ENCODE peak calls at places on chromosomes 3 and 15, in seven cellular contexts. L is IMR-90, M is H9, R is H1, P is mesendoderm, K is mesenchymal stem cell, U is trophoblast cell. C is an unnamed sample.

GRCh38 chr3:113084777-113085176 is 94.0 kb downstream of the GTPBP8 start:
- DNase-seq in L (peak; percentile 88), M (no peak), R (no peak), P (no peak), K (peak; percentile 61), U (no peak), C (no peak)

GRCh38 chr15:39624806-39625205 is 43.9 kb downstream of the THBS1 start:
- DNase-seq in L (peak; percentile 93), M (no peak), R (no peak), P (no peak), K (peak; percentile 94), U (peak; percentile 8), C (no peak)

GRCh38 chr15:67108122-67108871 is 42.9 kb downstream of the SMAD3 start:
- DNase-seq in L (no peak), M (no peak), R (no peak), P (no peak), K (peak; percentile 80), U (no peak), C (no peak)

GRCh38 chr15:32838820-32839219 is 121.0 kb downstream of the GREM1 start:
- DNase-seq in L (peak; percentile 97), M (no peak), R (no peak), P (no peak), K (peak; percentile 94), U (no peak), C (no peak)

GRCh38 chr3:58358092-58358491 is 25.4 kb downstream of the PXK start:
- DNase-seq in L (no peak), M (no peak), R (no peak), P (no peak), K (no peak), U (no peak), C (no peak)

GRCh38 chr3:155129396-155129795 is 49.3 kb downstream of the MME start:
- DNase-seq in L (no peak), M (no peak), R (no peak), P (peak; percentile 38), K (no peak), U (peak; percentile 6), C (no peak)

GRCh38 chr3:114877378-114878118 is 269.5 kb downstream of the ZBTB20 start:
- DNase-seq in L (peak; percentile 48), M (no peak), R (no peak), P (no peak), K (no peak), U (no peak), C (no peak)

GRCh38 chr3:7546219-7546618 is 685.3 kb downstream of the GRM7 start:
- DNase-seq in L (no peak), M (no peak), R (no peak), P (no peak), K (peak; percentile 26), U (peak; percentile 14), C (no peak)

GRCh38 chr15:29071193-29071906 is 185.6 kb downstream of the APBA2 start:
- DNase-seq in L (no peak), M (no peak), R (no peak), P (peak; percentile 29), K (no peak), U (no peak), C (peak; percentile 9)

GRCh38 chr3:9912294-9912935 is 4.5 kb upstream of the IL17RC start:
- DNase-seq in L (peak; percentile 82), M (no peak), R (no peak), P (no peak), K (peak; percentile 70), U (no peak), C (no peak)

GRCh38 chr3:112736386-112736785 is 95.4 kb upstream of the CCDC80 start:
- DNase-seq in L (peak; percentile 20), M (no peak), R (no peak), P (no peak), K (no peak), U (no peak), C (no peak)

GRCh38 chr3:188526057-188526456 is 372.1 kb downstream of the LPP start:
- DNase-seq in L (peak; percentile 14), M (no peak), R (no peak), P (no peak), K (peak; percentile 28), U (peak; percentile 8), C (no peak)

GRCh38 chr3:59247402-59247841 is 197.6 kb upstream of the CFAP20DC start:
- DNase-seq in L (peak; percentile 52), M (no peak), R (no peak), P (peak; percentile 27), K (peak; percentile 44), U (peak; percentile 98), C (no peak)

GRCh38 chr3:63580151-63580550 is 72.3 kb upstream of the SNTN start:
- DNase-seq in L (no peak), M (no peak), R (no peak), P (no peak), K (no peak), U (peak; percentile 40), C (no peak)

GRCh38 chr3:122690096-122690495 is 9.5 kb downstream of the PARP14 start:
- DNase-seq in L (no peak), M (no peak), R (no peak), P (no peak), K (no peak), U (no peak), C (no peak)

GRCh38 chr3:62095756-62096155 is 277.6 kb downstream of the FEZF2 start:
- DNase-seq in L (peak; percentile 6), M (no peak), R (no peak), P (peak; percentile 31), K (no peak), U (no peak), C (no peak)

GRCh38 chr3:189824629-189825312 is 193.6 kb downstream of the TP63 start:
- DNase-seq in L (peak; percentile 91), M (no peak), R (no peak), P (no peak), K (peak; percentile 84), U (peak; percentile 56), C (no peak)

GRCh38 chr3:185926445-185926844 is 11.4 kb downstream of the TRA2B start:
- DNase-seq in L (no peak), M (no peak), R (no peak), P (no peak), K (peak; percentile 3), U (peak; percentile 58), C (no peak)

GRCh38 chr3:185929192-185930151 is 8.3 kb downstream of the TRA2B start:
- DNase-seq in L (peak; percentile 61), M (no peak), R (no peak), P (peak; percentile 31), K (peak; percentile 6), U (peak; percentile 49), C (no peak)

GRCh38 chr3:185928532-185928931 is 9.3 kb downstream of the TRA2B start:
- DNase-seq in L (no peak), M (no peak), R (no peak), P (no peak), K (peak; percentile 15), U (no peak), C (no peak)

GRCh38 chr3:185925353-185925752 is 12.5 kb downstream of the TRA2B start:
- DNase-seq in L (no peak), M (no peak), R (no peak), P (no peak), K (peak; percentile 0), U (no peak), C (no peak)

DNA sequence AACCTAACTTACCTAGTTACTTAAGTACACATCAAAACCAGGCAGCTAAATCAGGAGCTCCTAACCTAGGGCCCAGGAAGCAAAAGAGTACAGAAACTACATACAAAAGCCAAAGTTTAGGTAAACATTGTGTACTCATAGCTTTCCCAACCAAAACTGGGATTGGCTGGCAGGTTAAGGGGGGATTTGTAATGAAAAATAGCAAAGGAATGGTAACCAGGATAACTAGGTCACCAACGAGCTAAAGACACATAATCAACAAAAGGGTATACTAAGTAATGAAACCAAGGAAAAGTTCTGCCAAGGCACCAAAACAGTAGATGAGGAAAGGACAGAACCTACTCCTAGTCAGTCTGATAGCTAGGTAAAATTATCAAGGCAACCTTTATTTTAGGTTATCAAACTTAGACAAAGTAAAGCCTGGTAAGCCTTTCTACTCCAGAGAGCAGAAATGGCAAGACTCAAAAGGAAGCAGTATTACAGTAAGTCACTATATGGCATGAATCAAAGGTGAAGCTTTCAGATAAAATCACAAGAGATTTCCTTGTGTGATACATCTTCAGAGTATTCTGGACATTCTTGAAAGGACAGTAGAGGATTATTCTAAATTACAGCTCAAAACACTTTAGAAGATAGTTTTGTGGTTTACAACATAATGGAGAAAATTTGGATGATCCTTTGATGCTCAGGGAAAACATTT is 10.2 kb downstream of the TRA2B start:
- DNase-seq in L (no peak), M (no peak), R (no peak), P (no peak), K (peak; percentile 38), U (peak; percentile 71), C (no peak)
- H3K4me1 ChIP-seq in L (peaks cover 29% of the 10 kb centered on the region), M (peaks cover 13% of the 10 kb centered on the region), R (peaks cover 11% of the 10 kb centered on the region), P (peaks cover 14% of the 10 kb centered on the region), K (peaks cover 5% of the 10 kb centered on the region), U (peaks cover 2% of the 10 kb centered on the region), C (peaks cover 11% of the 10 kb centered on the region)

GRCh38 chr15:30962079-30962478 is 29.3 kb downstream of the MTMR10 start:
- DNase-seq in L (no peak), M (no peak), R (no peak), P (no peak), K (no peak), U (no peak), C (no peak)
- H4K8ac ChIP-seq in L (no peak overlapping the region), M (no peak overlapping the region), R (no peak overlapping the region), P (no peak overlapping the region), K (no peak overlapping the region), U (no peak overlapping the region), C (no peak overlapping the region)

GRCh38 chr3:71102111-71103039 is 481.2 kb downstream of the FOXP1 start:
- DNase-seq in L (peak; percentile 99), M (no peak), R (no peak), P (no peak), K (peak; percentile 96), U (peak; percentile 84), C (no peak)

GRCh38 chr3:71099997-71100719 is 483.4 kb downstream of the FOXP1 start:
- DNase-seq in L (no peak), M (no peak), R (no peak), P (no peak), K (no peak), U (no peak), C (no peak)

GRCh38 chr3:71101014-71101413 is 482.5 kb downstream of the FOXP1 start:
- DNase-seq in L (peak; percentile 81), M (no peak), R (no peak), P (peak; percentile 43), K (peak; percentile 82), U (peak; percentile 90), C (no peak)

GRCh38 chr3:71103430-71103881 is 480.1 kb downstream of the FOXP1 start:
- DNase-seq in L (peak; percentile 62), M (no peak), R (no peak), P (no peak), K (peak; percentile 79), U (no peak), C (no peak)

GRCh38 chr3:71101581-71101980 is 481.9 kb downstream of the FOXP1 start:
- DNase-seq in L (peak; percentile 47), M (no peak), R (no peak), P (no peak), K (peak; percentile 69), U (peak; percentile 18), C (no peak)
- H3K4me1 ChIP-seq in L (peaks cover 32% of the 10 kb centered on the region), M (no peaks in the 10 kb centered on the region), R (no peaks in the 10 kb centered on the region), P (no peaks in the 10 kb centered on the region), K (peaks cover 12% of the 10 kb centered on the region), U (peaks cover 4% of the 10 kb centered on the region), C (peaks cover 38% of the 10 kb centered on the region)

DNA sequence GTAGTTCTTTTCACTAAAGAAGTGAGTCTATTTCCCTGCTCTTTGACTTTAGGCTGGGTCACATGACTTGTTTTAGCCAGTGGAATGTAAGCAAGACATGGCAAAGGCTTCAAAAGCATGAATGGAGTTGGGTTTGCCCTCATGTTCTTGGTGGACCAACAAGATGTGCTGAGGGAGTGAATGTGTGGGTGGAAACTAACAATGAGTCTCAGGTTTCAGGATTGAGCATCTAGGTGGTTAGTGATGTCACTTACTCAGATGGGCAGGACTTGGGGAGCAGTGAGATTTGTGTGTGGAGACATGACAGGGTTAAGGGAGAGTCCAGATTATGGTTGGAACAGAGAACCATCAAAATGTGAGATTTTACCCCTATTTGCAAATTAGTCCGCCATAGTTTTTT is 181.4 kb upstream of the UBE2E1 start:
- DNase-seq in L (peak; percentile 18), M (no peak), R (no peak), P (no peak), K (no peak), U (no peak), C (no peak)
- H4K8ac ChIP-seq in L (no peak overlapping the region), M (no peak overlapping the region), R (no peak overlapping the region), P (no peak overlapping the region), K (no peak overlapping the region), U (no peak overlapping the region), C (no peak overlapping the region)

C was measured in neuronal stem cell.